ENCODE peak calls at places on chromosome 6, in five cellular contexts. X is A549, E is K562, R is HepG2, K is H1. Z is an unnamed sample.

GRCh38 chr6:116465246-116465645 is 4.1 kb downstream of the CALHM6 start:
- DNase-seq in X (no peak), E (no peak), R (no peak), K (no peak), Z (no peak)

GRCh38 chr6:28719275-28719940 is 193.7 kb downstream of the GPX5 start:
- DNase-seq in X (no peak), E (peak), R (peak), K (no peak), Z (peak)

GRCh38 chr6:102848796-102849195 is 1455.3 kb downstream of the GRIK2 start:
- DNase-seq in X (no peak), E (no peak), R (no peak), K (no peak), Z (no peak)

GRCh38 chr6:82786251-82786650 is 279.4 kb downstream of the UBE3D start:
- DNase-seq in X (no peak), E (no peak), R (no peak), K (no peak), Z (no peak)

GRCh38 chr6:90646936-90647335 is 60.1 kb upstream of the MAP3K7 start:
- DNase-seq in X (no peak), E (no peak), R (no peak), K (no peak), Z (peak)

GRCh38 chr6:110352603-110353303 is 5.4 kb downstream of the METTL24 start:
- DNase-seq in X (no peak), E (no peak), R (no peak), K (no peak), Z (peak)

GRCh38 chr6:42522021-42522420 is 41.8 kb upstream of the UBR2 start:
- DNase-seq in X (no peak), E (no peak), R (no peak), K (no peak), Z (peak)

GRCh38 chr6:161439093-161439492 is 165.2 kb upstream of the AGPAT4 start:
- DNase-seq in X (peak), E (peak), R (no peak), K (no peak), Z (peak)

GRCh38 chr6:12420626-12421025 is 130.5 kb downstream of the EDN1 start:
- DNase-seq in X (no peak), E (no peak), R (no peak), K (no peak), Z (peak)

GRCh38 chr6:20236344-20236743 is 24.1 kb upstream of the MBOAT1 start:
- DNase-seq in X (no peak), E (no peak), R (no peak), K (no peak), Z (no peak)

GRCh38 chr6:20238688-20239587 is 26.7 kb upstream of the MBOAT1 start:
- DNase-seq in X (no peak), E (no peak), R (no peak), K (no peak), Z (no peak)

GRCh38 chr6:20237677-20238460 is 25.6 kb upstream of the MBOAT1 start:
- DNase-seq in X (no peak), E (no peak), R (no peak), K (no peak), Z (no peak)

GRCh38 chr6:20235041-20235440 is 22.8 kb upstream of the MBOAT1 start:
- DNase-seq in X (no peak), E (peak), R (no peak), K (no peak), Z (no peak)

DNA sequence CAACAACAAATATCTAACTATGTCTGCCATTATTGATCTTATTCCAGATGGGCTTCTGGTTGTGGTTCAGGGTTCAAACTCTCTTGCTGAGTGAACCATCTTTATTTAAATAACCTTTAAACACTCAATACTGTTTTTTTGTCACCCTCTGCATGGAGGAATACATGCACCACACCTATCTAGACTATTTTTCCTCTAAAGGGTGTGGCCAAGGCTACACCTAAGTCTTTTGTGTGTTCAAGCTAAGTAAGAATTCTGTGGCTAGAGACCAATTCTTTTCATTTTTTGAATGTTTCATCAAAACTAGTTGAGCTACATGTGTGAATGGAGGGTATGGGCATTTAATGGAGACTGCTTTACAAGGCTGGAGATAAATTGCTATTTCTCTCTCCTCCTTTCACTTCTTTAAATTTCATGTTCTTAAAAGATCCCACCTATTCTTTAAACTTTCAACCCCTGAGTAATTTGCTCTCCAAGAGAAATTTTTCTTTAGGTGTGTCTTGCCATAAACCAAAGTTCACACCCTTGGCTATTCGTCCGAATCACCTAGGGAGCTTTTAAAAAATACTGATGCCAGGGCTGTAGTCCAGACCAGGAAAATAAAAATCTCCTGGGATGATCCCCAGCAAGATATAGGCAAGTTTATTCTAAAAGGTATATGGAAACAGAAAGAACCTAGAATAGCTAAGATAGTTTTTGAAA is 24.8 kb upstream of the MBOAT1 start:
- DNase-seq in X (no peak), E (no peak), R (no peak), K (no peak), Z (no peak)
- TF ChIP-seq MAFK in X (no peak), E (no peak), R (no peak), K (no peak), Z (no peak)

GRCh38 chr6:160101262-160102205 is 20.1 kb upstream of the SLC22A1 start:
- DNase-seq in X (no peak), E (peak), R (no peak), K (no peak), Z (no peak)
- TF ChIP-seq MAFK in X (no peak), E (no peak), R (no peak), K (no peak), Z (no peak)

GRCh38 chr6:163311830-163312229 is 102.7 kb upstream of the QKI start:
- DNase-seq in X (peak), E (no peak), R (peak), K (no peak), Z (no peak)
- TF ChIP-seq MAFK in X (no peak), E (no peak), R (no peak), K (no peak), Z (no peak)

GRCh38 chr6:18289283-18289682 is 25.0 kb upstream of the DEK start:
- DNase-seq in X (no peak), E (no peak), R (no peak), K (no peak), Z (no peak)
- TF ChIP-seq MAFK in X (no peak), E (no peak), R (no peak), K (no peak), Z (no peak)

DNA sequence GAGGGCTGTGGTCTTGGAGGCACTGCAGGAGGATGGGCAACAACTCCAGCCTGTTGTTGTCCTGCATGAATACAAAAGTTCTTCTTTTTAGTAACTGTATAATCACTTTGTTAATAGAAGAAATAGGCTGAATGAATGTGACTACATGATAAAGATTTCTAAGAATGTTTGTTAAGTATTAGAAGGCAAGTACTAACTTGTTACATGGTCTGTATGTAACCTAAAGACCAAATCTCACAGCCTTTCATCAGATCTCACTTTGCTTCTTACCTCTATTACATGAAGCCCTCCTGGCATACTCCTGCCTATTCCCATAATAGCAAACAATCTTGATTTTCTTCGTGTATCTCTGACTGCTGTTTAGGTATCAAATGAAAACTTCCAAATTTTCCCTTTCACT is 73.4 kb downstream of the REPS1 start:
- DNase-seq in X (no peak), E (no peak), R (no peak), K (no peak), Z (peak)
- TF ChIP-seq MAFK in X (no peak), E (no peak), R (no peak), K (no peak), Z (no peak)

GRCh38 chr6:8061736-8062135 is 2.5 kb downstream of the BLOC1S5 start:
- DNase-seq in X (no peak), E (no peak), R (no peak), K (no peak), Z (no peak)

GRCh38 chr6:8064638-8065518 is 689 bp upstream of the BLOC1S5 start:
- DNase-seq in X (no peak), E (peak), R (peak), K (no peak), Z (no peak)

GRCh38 chr6:8063762-8064637 is at the start of gene BLOC1S5:
- DNase-seq in X (peak), E (peak), R (peak), K (peak), Z (peak)

GRCh38 chr6:8066108-8066507 is 1.9 kb upstream of the BLOC1S5 start:
- DNase-seq in X (no peak), E (peak), R (no peak), K (no peak), Z (no peak)

GRCh38 chr6:8065519-8065911 is 1.3 kb upstream of the BLOC1S5 start:
- DNase-seq in X (no peak), E (no peak), R (no peak), K (no peak), Z (peak)
- TF ChIP-seq MAFK in X (no peak), E (no peak), R (no peak), K (no peak), Z (no peak)

GRCh38 chr6:75098709-75099108 is 107.1 kb downstream of the COL12A1 start:
- DNase-seq in X (peak), E (no peak), R (peak), K (no peak), Z (peak)
- TF ChIP-seq MAFK in X (no peak), E (no peak), R (no peak), K (no peak), Z (peak)

DNA sequence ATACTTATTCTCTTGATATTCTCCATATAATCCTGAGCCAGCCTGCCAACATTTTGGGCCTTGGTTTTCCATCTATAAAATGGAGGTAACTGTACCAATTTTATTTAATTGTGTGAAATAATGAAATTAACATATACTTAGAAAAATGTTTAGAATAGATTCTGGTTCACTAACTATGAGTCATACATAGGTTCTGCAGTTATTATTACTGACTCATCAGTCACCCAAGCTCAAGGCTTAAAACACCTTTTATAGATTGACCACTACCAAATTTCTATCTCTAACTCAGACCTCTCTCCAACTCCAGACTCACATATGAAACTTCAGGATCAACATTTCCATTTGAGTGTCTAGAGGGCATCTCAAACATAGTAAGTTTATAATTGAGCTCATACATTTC is 1277.2 kb upstream of the GJE1 start:
- DNase-seq in X (no peak), E (no peak), R (no peak), K (no peak), Z (peak)
- TF ChIP-seq MAFK in X (no peak), E (no peak), R (no peak), K (no peak), Z (no peak)

GRCh38 chr6:34950849-34951248 is 61.8 kb downstream of the ANKS1A start:
- DNase-seq in X (no peak), E (no peak), R (peak), K (no peak), Z (peak)

GRCh38 chr6:34951741-34952140 is 62.7 kb downstream of the ANKS1A start:
- DNase-seq in X (no peak), E (no peak), R (no peak), K (no peak), Z (no peak)

GRCh38 chr6:34955447-34955846 is 66.4 kb downstream of the ANKS1A start:
- DNase-seq in X (no peak), E (peak), R (no peak), K (no peak), Z (no peak)

GRCh38 chr6:34957184-34957904 is 68.3 kb downstream of the ANKS1A start:
- DNase-seq in X (no peak), E (no peak), R (no peak), K (no peak), Z (no peak)

GRCh38 chr6:34953084-34954025 is 64.3 kb downstream of the ANKS1A start:
- DNase-seq in X (peak), E (no peak), R (peak), K (no peak), Z (peak)
- TF ChIP-seq MAFK in X (no peak), E (no peak), R (no peak), K (no peak), Z (no peak)

Z was measured in IMR-90.